ENCODE peak calls at places on chromosomes 6 and 20, in five cellular contexts. E, F, Y, K and H are unnamed samples.

GRCh38 chr6:18034798-18035202 is 47.4 kb upstream of the KIF13A start:
- DNase-seq in E (no peak), F (no peak), Y (no peak), K (no peak), H (no peak)

GRCh38 chr6:34792605-34793500 is 970 bp downstream of the BLTP3A start:
- DNase-seq in E (no peak), F (peak), Y (no peak), K (peak), H (peak)

GRCh38 chr20:9323622-9324021 is 190.8 kb upstream of the LAMP5 start:
- DNase-seq in E (no peak), F (no peak), Y (no peak), K (peak), H (no peak)

GRCh38 chr6:2891768-2892170 is 11.3 kb downstream of the SERPINB9 start:
- DNase-seq in E (peak), F (no peak), Y (no peak), K (no peak), H (no peak)

GRCh38 chr6:114862809-114863208 is 520.0 kb upstream of the HS3ST5 start:
- DNase-seq in E (no peak), F (no peak), Y (no peak), K (no peak), H (no peak)

GRCh38 chr6:131281471-131282270 is 146.4 kb downstream of the AKAP7 start:
- DNase-seq in E (peak), F (no peak), Y (no peak), K (peak), H (peak)

GRCh38 chr6:107418118-107418517 is 41.2 kb downstream of the PDSS2 start:
- DNase-seq in E (no peak), F (no peak), Y (no peak), K (no peak), H (no peak)

GRCh38 chr6:107360476-107360875 is 98.9 kb downstream of the PDSS2 start:
- DNase-seq in E (no peak), F (no peak), Y (no peak), K (no peak), H (no peak)

GRCh38 chr6:5257400-5257799 is 3.4 kb downstream of the LYRM4 start:
- DNase-seq in E (no peak), F (no peak), Y (no peak), K (no peak), H (no peak)

GRCh38 chr6:154408906-154409500 is 52.4 kb upstream of the IPCEF1 start:
- DNase-seq in E (no peak), F (no peak), Y (no peak), K (no peak), H (no peak)

GRCh38 chr6:30322527-30323501 is 3.9 kb upstream of the TRIM39 start:
- DNase-seq in E (no peak), F (no peak), Y (no peak), K (peak), H (no peak)

GRCh38 chr6:33696538-33697518 is 14.7 kb downstream of the UQCC2 start:
- DNase-seq in E (peak), F (no peak), Y (no peak), K (no peak), H (no peak)

GRCh38 chr20:14470977-14471642 is 133.7 kb upstream of the FLRT3 start:
- DNase-seq in E (no peak), F (no peak), Y (no peak), K (peak), H (no peak)

GRCh38 chr20:51522207-51522606 is 20.3 kb downstream of the NFATC2 start:
- DNase-seq in E (no peak), F (no peak), Y (no peak), K (no peak), H (no peak)

GRCh38 chr20:237479-237878 is 10.4 kb downstream of the DEFB129 start:
- DNase-seq in E (no peak), F (no peak), Y (no peak), K (no peak), H (no peak)

DNA sequence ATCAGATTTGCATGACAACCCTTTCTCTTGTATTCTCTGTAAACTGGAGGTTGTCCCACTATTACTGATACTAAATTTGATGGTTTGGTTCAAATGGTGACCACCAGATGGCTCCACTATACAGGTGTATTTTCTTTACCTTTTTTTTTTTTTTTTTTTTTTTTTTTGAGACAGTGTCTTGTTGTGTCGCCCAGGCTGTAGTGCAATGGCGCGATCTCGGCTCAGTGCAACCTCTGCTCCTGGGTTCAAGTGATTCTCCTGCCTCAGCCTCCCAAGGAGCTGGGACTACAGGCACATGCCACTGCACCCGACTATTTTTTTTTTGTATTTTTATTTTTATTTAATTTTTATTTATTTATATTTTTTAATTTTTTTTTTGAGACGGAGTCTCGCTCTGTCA is 6.6 kb upstream of the WTAP start:
- DNase-seq in E (peak), F (no peak), Y (no peak), K (no peak), H (no peak)
- TF ChIP-seq CTCF in E (peak), F (no peak), Y (no peak), K (no peak), H (peak)

GRCh38 chr20:59743308-59743707 is 139.0 kb downstream of the PHACTR3 start:
- DNase-seq in E (no peak), F (no peak), Y (no peak), K (no peak), H (no peak)

GRCh38 chr20:59744756-59745155 is 140.4 kb downstream of the PHACTR3 start:
- DNase-seq in E (no peak), F (no peak), Y (no peak), K (no peak), H (no peak)

GRCh38 chr20:59745201-59745600 is 140.9 kb downstream of the PHACTR3 start:
- DNase-seq in E (no peak), F (no peak), Y (no peak), K (no peak), H (no peak)

GRCh38 chr20:59742351-59743095 is 138.2 kb downstream of the PHACTR3 start:
- DNase-seq in E (no peak), F (no peak), Y (no peak), K (no peak), H (no peak)

DNA sequence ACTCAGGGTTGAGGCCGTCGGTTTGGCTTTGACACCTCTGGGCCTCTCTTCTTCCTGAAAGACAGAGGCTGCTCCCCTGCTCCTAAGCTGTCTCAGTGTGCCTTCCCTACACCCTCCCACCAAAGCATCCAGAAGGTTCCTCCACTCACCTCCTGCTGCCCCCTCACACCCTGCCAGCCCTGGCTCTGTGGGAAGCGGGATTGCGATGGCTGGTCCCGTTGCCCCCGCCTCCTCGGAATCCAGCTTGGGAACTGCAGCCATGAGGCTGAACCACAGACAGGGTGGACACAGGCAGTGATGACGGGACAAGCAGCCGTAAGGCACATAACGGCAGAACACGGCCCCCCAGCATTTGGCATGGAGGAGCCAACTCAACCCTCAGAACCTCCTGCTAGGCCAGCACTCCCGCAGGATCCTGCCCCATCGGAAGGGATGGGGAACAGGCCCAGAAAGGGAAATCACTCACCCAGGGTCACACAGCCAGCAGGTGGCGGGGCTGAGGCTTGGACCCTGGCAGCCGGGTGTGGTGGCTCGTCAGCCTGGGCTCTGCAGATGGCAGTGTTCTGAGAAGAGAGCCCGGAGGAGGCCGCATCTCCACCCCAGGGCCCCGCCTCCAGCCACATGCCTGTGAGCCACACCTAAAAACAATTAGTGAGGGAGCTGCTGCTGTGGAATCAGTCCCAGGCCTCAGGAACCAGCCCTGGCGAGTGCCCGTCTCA is 139.6 kb downstream of the PHACTR3 start:
- DNase-seq in E (no peak), F (no peak), Y (no peak), K (peak), H (no peak)
- TF ChIP-seq CTCF in E (no peak), F (no peak), Y (no peak), K (no peak), H (no peak)

DNA sequence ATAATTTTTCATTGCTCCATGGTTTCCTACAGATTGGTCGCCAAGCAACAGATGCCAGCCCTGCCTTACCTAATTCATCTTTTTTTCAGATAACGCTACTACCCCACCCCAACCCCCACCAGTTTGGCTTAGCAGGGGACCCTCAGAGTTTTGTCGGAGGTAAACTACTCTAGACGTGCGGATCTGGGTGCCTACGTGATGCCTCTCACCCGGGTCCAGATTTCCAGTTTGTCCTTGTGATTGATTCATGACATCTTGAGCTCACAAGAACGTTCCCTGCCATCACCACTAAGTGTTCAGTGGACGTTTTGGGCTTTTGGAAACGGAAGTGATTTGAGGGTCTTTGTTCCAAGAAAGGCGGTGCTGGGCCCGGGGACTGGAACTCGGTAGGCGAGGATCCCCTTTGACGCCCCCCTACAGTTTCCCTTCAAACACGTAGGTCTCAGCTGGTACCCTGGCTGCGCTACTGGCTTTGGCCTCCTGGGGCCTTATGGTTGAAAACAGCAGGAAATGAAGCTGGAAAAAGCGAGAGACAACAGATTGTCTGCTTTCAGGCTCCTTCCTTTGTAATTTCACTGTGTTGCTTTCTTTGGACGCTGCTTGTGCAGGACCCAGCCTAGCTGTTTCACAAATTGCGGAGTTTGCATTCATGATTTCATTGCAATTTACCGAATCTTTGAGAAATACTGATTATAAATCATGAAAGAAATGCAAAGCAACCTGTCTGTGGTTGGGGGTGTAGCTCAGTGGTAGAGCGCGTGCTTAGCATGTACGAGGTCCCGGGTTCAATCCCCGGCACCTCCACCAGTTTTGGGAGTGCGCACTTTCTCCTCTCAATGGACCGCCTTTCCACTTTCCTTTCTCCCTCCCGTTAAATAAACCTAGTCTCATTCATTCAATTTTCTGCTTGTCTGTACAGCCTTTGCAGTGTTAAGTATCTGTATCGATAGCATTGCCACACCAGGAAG is 81.0 kb downstream of the GPX5 start:
- DNase-seq in E (no peak), F (no peak), Y (no peak), K (peak), H (peak)
- TF ChIP-seq CTCF in E (no peak), F (no peak), Y (no peak), K (no peak), H (peak)

GRCh38 chr6:41599015-41599835 is 39.0 kb upstream of the MDFI start:
- DNase-seq in E (no peak), F (peak), Y (no peak), K (no peak), H (no peak)
- TF ChIP-seq CTCF in E (no peak), F (no peak), Y (no peak), K (no peak), H (no peak)

GRCh38 chr6:44629636-44630035 is 242.1 kb downstream of the CDC5L start:
- DNase-seq in E (no peak), F (no peak), Y (no peak), K (no peak), H (no peak)

GRCh38 chr6:44628347-44628746 is 240.8 kb downstream of the CDC5L start:
- DNase-seq in E (no peak), F (no peak), Y (no peak), K (no peak), H (no peak)

GRCh38 chr6:44631968-44632367 is 244.5 kb downstream of the CDC5L start:
- DNase-seq in E (no peak), F (no peak), Y (no peak), K (no peak), H (no peak)

GRCh38 chr6:44627879-44628271 is 240.4 kb downstream of the CDC5L start:
- DNase-seq in E (no peak), F (no peak), Y (no peak), K (no peak), H (no peak)

DNA sequence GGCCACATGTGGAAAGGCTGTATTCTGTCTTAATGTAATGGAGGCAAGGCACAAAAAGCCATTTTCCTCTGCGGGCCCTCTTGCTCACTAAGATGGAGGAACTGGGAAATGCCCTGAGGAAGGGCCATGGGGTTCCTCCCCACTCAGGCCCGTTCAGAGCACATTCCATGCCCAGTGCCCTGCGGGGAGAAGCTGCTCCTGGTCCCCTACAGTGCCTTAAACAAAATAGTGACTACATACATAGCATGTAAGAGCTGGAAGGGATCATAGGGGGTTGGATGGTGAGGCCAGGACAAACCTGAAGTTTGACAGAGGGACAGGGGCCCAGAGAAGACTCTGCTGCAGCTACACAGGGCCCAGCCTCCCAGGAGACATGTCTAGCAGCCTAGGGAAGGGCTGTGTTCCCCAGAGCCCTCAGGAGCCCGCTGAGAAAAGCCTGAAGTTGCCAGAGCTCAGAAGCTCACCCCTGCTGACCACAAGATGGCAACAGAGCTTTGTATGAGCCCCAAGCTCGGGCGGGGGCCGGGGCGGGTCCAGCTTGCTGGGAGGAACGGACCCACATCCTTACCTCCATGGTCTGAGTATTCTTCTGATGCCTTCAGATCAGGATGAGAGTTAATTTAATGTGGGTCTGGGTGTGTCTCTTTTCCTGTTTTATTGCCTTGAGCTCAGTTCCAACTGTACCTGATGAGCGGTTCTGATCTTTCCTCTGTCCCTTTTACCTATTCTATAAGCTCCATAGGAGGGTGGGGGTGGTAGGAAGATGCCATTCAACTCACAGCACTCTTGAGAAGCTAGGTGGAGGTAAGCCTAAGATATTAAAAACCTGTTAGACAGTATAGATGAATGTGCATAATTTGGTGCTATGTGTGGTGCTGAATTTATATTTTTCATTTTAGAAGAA is 242.9 kb downstream of the CDC5L start:
- DNase-seq in E (no peak), F (no peak), Y (no peak), K (peak), H (peak)
- TF ChIP-seq CTCF in E (no peak), F (peak), Y (no peak), K (peak), H (peak)

GRCh38 chr20:23318347-23318746 is 32.2 kb upstream of the NXT1 start:
- DNase-seq in E (no peak), F (peak), Y (no peak), K (no peak), H (no peak)

GRCh38 chr20:23316626-23317025 is 34.0 kb upstream of the NXT1 start:
- DNase-seq in E (no peak), F (peak), Y (no peak), K (no peak), H (no peak)

GRCh38 chr20:23317081-23317480 is 33.5 kb upstream of the NXT1 start:
- DNase-seq in E (no peak), F (peak), Y (no peak), K (no peak), H (no peak)

GRCh38 chr20:23325107-23325506 is 25.5 kb upstream of the NXT1 start:
- DNase-seq in E (no peak), F (no peak), Y (no peak), K (no peak), H (no peak)

GRCh38 chr20:23320317-23320716 is 30.3 kb upstream of the NXT1 start:
- DNase-seq in E (no peak), F (no peak), Y (no peak), K (no peak), H (no peak)
- TF ChIP-seq CTCF in E (no peak), F (peak), Y (no peak), K (no peak), H (peak)

GRCh38 chr6:158707120-158707519 is 57.3 kb downstream of the SYTL3 start:
- DNase-seq in E (no peak), F (peak), Y (peak), K (no peak), H (no peak)

GRCh38 chr6:158707826-158708225 is 58.0 kb downstream of the SYTL3 start:
- DNase-seq in E (no peak), F (peak), Y (peak), K (no peak), H (no peak)

GRCh38 chr6:158708239-158708638 is 58.4 kb downstream of the SYTL3 start:
- DNase-seq in E (no peak), F (peak), Y (peak), K (no peak), H (no peak)

GRCh38 chr6:158705386-158706126 is 55.7 kb downstream of the SYTL3 start:
- DNase-seq in E (no peak), F (peak), Y (peak), K (no peak), H (no peak)

DNA sequence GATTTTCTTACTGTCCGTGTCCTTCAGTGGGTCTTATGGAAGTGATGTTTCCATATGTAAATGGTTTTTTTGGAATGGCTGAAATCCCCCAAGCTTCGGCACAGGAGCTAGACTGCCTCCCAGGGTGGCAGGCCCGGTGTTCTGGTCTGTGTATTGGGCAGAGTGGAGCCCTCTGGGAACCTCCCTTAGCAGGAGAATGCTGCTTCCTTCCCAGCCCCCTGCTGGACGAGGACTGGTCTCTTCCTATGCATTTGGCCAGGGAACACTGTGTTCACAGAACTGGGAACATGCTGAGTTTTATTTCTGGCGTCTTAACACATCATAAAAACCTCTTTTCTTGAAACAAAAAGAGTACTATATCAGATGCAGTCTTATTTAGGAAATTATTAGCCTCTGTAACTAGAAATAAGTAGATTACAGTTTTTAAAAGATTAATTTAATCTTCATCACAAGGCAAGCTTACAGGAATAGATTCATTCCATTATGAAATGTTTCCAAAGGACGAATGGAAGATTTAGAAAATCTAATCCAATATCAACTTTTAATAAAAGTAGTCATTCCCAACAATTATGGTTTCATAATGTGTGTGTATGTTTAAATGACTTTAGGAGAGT is 56.6 kb downstream of the SYTL3 start:
- DNase-seq in E (no peak), F (peak), Y (peak), K (peak), H (peak)
- TF ChIP-seq CTCF in E (no peak), F (peak), Y (peak), K (no peak), H (peak)